ENCODE peak calls at places on chromosomes 7 and 10, in nine cellular contexts. One of them, this sample, is unnamed.

GRCh38 chr10:42790835-42791234 is 8.2 kb downstream of the BMS1 start:
- DNase-seq in right atrium auricular region: no peak
- DNase-seq in mammary epithelial cell: no peak
- DNase-seq in OCI-LY7: no peak
- DNase-seq in pancreas: no peak
- DNase-seq in psoas muscle: no peak
- DNase-seq in AG04450: peak
- DNase-seq in SK-N-SH: no peak
- DNase-seq in heart left ventricle: no peak
- DNase-seq in this sample: no peak

GRCh38 chr10:71916827-71917226 is 47.4 kb upstream of the CHST3 start:
- DNase-seq in mammary epithelial cell: no peak
- DNase-seq in pancreas: no peak
- DNase-seq in SK-N-SH: no peak
- DNase-seq in right atrium auricular region: no peak
- DNase-seq in psoas muscle: no peak
- DNase-seq in heart left ventricle: no peak
- DNase-seq in OCI-LY7: peak
- DNase-seq in AG04450: no peak
- DNase-seq in this sample: no peak

GRCh38 chr7:137882261-137882668 is 35.5 kb upstream of the DGKI start:
- DNase-seq in OCI-LY7: no peak
- DNase-seq in AG04450: peak
- DNase-seq in heart left ventricle: no peak
- DNase-seq in mammary epithelial cell: peak
- DNase-seq in pancreas: no peak
- DNase-seq in psoas muscle: peak
- DNase-seq in right atrium auricular region: no peak
- DNase-seq in SK-N-SH: peak
- DNase-seq in this sample: no peak

GRCh38 chr10:132397036-132397541 is at the start of gene PWWP2B:
- DNase-seq in right atrium auricular region: no peak
- DNase-seq in AG04450: no peak
- DNase-seq in heart left ventricle: peak
- DNase-seq in OCI-LY7: peak
- DNase-seq in pancreas: peak
- DNase-seq in mammary epithelial cell: no peak
- DNase-seq in psoas muscle: peak
- DNase-seq in SK-N-SH: peak
- DNase-seq in this sample: no peak

GRCh38 chr10:104256335-104257080 is 1.8 kb downstream of the GSTO1 start:
- DNase-seq in OCI-LY7: no peak
- DNase-seq in SK-N-SH: peak
- DNase-seq in psoas muscle: no peak
- DNase-seq in pancreas: no peak
- DNase-seq in AG04450: no peak
- DNase-seq in right atrium auricular region: no peak
- DNase-seq in heart left ventricle: no peak
- DNase-seq in mammary epithelial cell: peak
- DNase-seq in this sample: no peak

GRCh38 chr7:47627580-47628283 is 45.8 kb upstream of the TNS3 start:
- DNase-seq in SK-N-SH: no peak
- DNase-seq in heart left ventricle: no peak
- DNase-seq in AG04450: no peak
- DNase-seq in OCI-LY7: peak
- DNase-seq in psoas muscle: no peak
- DNase-seq in mammary epithelial cell: no peak
- DNase-seq in pancreas: no peak
- DNase-seq in right atrium auricular region: no peak
- DNase-seq in this sample: no peak

GRCh38 chr7:97120713-97121457 is 3.4 kb downstream of the SDHAF3 start:
- DNase-seq in heart left ventricle: no peak
- DNase-seq in right atrium auricular region: no peak
- DNase-seq in OCI-LY7: no peak
- DNase-seq in pancreas: no peak
- DNase-seq in psoas muscle: no peak
- DNase-seq in AG04450: no peak
- DNase-seq in mammary epithelial cell: no peak
- DNase-seq in SK-N-SH: no peak
- DNase-seq in this sample: no peak

GRCh38 chr10:59709472-59710125 is at the start of gene SLC16A9:
- DNase-seq in SK-N-SH: peak
- DNase-seq in psoas muscle: peak
- DNase-seq in right atrium auricular region: no peak
- DNase-seq in mammary epithelial cell: peak
- DNase-seq in OCI-LY7: no peak
- DNase-seq in heart left ventricle: peak
- DNase-seq in pancreas: peak
- DNase-seq in AG04450: no peak
- DNase-seq in this sample: peak

GRCh38 chr7:16989883-16990413 is 108.2 kb upstream of the AGR3 start:
- DNase-seq in mammary epithelial cell: peak
- DNase-seq in OCI-LY7: no peak
- DNase-seq in AG04450: peak
- DNase-seq in right atrium auricular region: peak
- DNase-seq in psoas muscle: peak
- DNase-seq in heart left ventricle: no peak
- DNase-seq in SK-N-SH: no peak
- DNase-seq in pancreas: no peak
- DNase-seq in this sample: peak

GRCh38 chr10:77504196-77504869 is 133.3 kb downstream of the KCNMA1 start:
- DNase-seq in pancreas: no peak
- DNase-seq in heart left ventricle: no peak
- DNase-seq in right atrium auricular region: no peak
- DNase-seq in AG04450: no peak
- DNase-seq in mammary epithelial cell: no peak
- DNase-seq in SK-N-SH: no peak
- DNase-seq in psoas muscle: no peak
- DNase-seq in OCI-LY7: no peak
- DNase-seq in this sample: no peak

GRCh38 chr7:80183900-80184685 is 49.5 kb downstream of the GNAI1 start:
- DNase-seq in psoas muscle: no peak
- DNase-seq in pancreas: no peak
- DNase-seq in right atrium auricular region: no peak
- DNase-seq in AG04450: no peak
- DNase-seq in SK-N-SH: no peak
- DNase-seq in heart left ventricle: no peak
- DNase-seq in OCI-LY7: no peak
- DNase-seq in mammary epithelial cell: no peak
- DNase-seq in this sample: no peak

GRCh38 chr10:94005050-94005449 is 11.3 kb downstream of the PLCE1 start:
- DNase-seq in heart left ventricle: no peak
- DNase-seq in AG04450: no peak
- DNase-seq in psoas muscle: no peak
- DNase-seq in OCI-LY7: no peak
- DNase-seq in mammary epithelial cell: peak
- DNase-seq in SK-N-SH: no peak
- DNase-seq in right atrium auricular region: no peak
- DNase-seq in pancreas: no peak
- DNase-seq in this sample: no peak

GRCh38 chr7:155339474-155339873 is 41.8 kb downstream of the INSIG1 start:
- DNase-seq in SK-N-SH: no peak
- DNase-seq in AG04450: no peak
- DNase-seq in right atrium auricular region: no peak
- DNase-seq in pancreas: peak
- DNase-seq in mammary epithelial cell: no peak
- DNase-seq in heart left ventricle: no peak
- DNase-seq in OCI-LY7: no peak
- DNase-seq in psoas muscle: no peak
- DNase-seq in this sample: no peak

GRCh38 chr10:90470971-90471370 is 386.9 kb downstream of the HTR7 start:
- DNase-seq in OCI-LY7: no peak
- DNase-seq in AG04450: no peak
- DNase-seq in psoas muscle: no peak
- DNase-seq in right atrium auricular region: no peak
- DNase-seq in heart left ventricle: no peak
- DNase-seq in mammary epithelial cell: no peak
- DNase-seq in pancreas: no peak
- DNase-seq in SK-N-SH: no peak
- DNase-seq in this sample: no peak

GRCh38 chr10:8245131-8246117 is 190.9 kb downstream of the GATA3 start:
- DNase-seq in OCI-LY7: no peak
- DNase-seq in AG04450: no peak
- DNase-seq in heart left ventricle: no peak
- DNase-seq in mammary epithelial cell: no peak
- DNase-seq in SK-N-SH: peak
- DNase-seq in pancreas: no peak
- DNase-seq in right atrium auricular region: no peak
- DNase-seq in psoas muscle: no peak
- DNase-seq in this sample: no peak
- H3K27ac ChIP-seq in OCI-LY7: no peak
- H3K27ac ChIP-seq in AG04450: no peak
- H3K27ac ChIP-seq in heart left ventricle: no peak
- H3K27ac ChIP-seq in mammary epithelial cell: no peak
- H3K27ac ChIP-seq in SK-N-SH: peak
- H3K27ac ChIP-seq in pancreas: no peak
- H3K27ac ChIP-seq in right atrium auricular region: no peak
- H3K27ac ChIP-seq in psoas muscle: no peak
- H3K27ac ChIP-seq in this sample: no peak

GRCh38 chr7:98136423-98136822 is 29.8 kb downstream of the LMTK2 start:
- DNase-seq in mammary epithelial cell: no peak
- DNase-seq in right atrium auricular region: no peak
- DNase-seq in OCI-LY7: no peak
- DNase-seq in psoas muscle: no peak
- DNase-seq in AG04450: no peak
- DNase-seq in heart left ventricle: no peak
- DNase-seq in pancreas: no peak
- DNase-seq in SK-N-SH: no peak
- DNase-seq in this sample: no peak

GRCh38 chr7:98138679-98139078 is 32.0 kb downstream of the LMTK2 start:
- DNase-seq in heart left ventricle: no peak
- DNase-seq in SK-N-SH: no peak
- DNase-seq in mammary epithelial cell: no peak
- DNase-seq in OCI-LY7: no peak
- DNase-seq in pancreas: no peak
- DNase-seq in psoas muscle: no peak
- DNase-seq in right atrium auricular region: no peak
- DNase-seq in AG04450: no peak
- DNase-seq in this sample: no peak

GRCh38 chr7:98135984-98136383 is 29.3 kb downstream of the LMTK2 start:
- DNase-seq in OCI-LY7: no peak
- DNase-seq in AG04450: no peak
- DNase-seq in pancreas: no peak
- DNase-seq in psoas muscle: no peak
- DNase-seq in mammary epithelial cell: no peak
- DNase-seq in SK-N-SH: no peak
- DNase-seq in right atrium auricular region: no peak
- DNase-seq in heart left ventricle: no peak
- DNase-seq in this sample: no peak

GRCh38 chr7:98137134-98137825 is 30.6 kb downstream of the LMTK2 start:
- DNase-seq in right atrium auricular region: no peak
- DNase-seq in mammary epithelial cell: no peak
- DNase-seq in heart left ventricle: no peak
- DNase-seq in OCI-LY7: no peak
- DNase-seq in SK-N-SH: no peak
- DNase-seq in pancreas: no peak
- DNase-seq in AG04450: no peak
- DNase-seq in psoas muscle: no peak
- DNase-seq in this sample: no peak

DNA sequence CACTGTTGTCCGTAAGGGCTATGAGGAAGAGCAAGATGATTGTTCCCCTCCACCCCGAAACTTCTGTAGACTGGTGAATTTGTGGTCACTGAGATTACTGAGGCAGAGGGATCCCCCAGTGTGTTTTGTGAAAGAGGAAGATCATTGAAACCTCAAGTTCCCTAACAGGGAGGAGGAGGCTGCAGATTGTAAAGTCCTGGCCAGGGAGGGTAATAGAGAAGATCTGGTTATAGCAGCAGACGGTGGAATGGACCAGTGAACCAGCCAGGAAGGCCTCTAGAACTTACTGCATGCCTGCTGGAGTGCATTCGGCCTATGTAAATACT is 31.1 kb downstream of the LMTK2 start:
- DNase-seq in SK-N-SH: no peak
- DNase-seq in psoas muscle: no peak
- DNase-seq in OCI-LY7: no peak
- DNase-seq in mammary epithelial cell: no peak
- DNase-seq in heart left ventricle: no peak
- DNase-seq in AG04450: no peak
- DNase-seq in pancreas: no peak
- DNase-seq in right atrium auricular region: no peak
- DNase-seq in this sample: no peak
- H3K4me3 ChIP-seq in SK-N-SH: no peak
- H3K4me3 ChIP-seq in psoas muscle: no peak
- H3K4me3 ChIP-seq in OCI-LY7: no peak
- H3K4me3 ChIP-seq in mammary epithelial cell: no peak
- H3K4me3 ChIP-seq in heart left ventricle: no peak
- H3K4me3 ChIP-seq in AG04450: no peak
- H3K4me3 ChIP-seq in pancreas: no peak
- H3K4me3 ChIP-seq in right atrium auricular region: no peak
- H3K4me3 ChIP-seq in this sample: no peak

DNA sequence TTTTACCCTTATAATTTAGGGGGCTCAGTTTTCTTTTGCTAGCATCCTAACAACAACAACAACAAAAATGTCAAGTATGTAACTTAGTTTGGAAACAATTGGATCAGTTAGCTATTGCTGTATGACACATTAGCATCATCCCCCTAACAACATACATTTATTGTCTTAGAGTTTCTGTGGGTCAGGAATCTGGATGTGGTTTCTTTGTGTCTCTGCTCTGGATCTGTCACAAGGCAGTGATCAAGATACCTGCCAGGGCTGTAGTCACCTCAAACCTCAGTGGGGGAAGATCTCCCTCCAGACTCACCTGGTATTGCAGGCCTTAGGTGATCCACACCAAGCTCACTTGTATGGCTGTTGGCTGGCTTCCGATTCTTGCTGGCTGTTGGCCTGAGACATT is 18.3 kb downstream of the CREB5 start:
- DNase-seq in SK-N-SH: no peak
- DNase-seq in AG04450: no peak
- DNase-seq in heart left ventricle: no peak
- DNase-seq in right atrium auricular region: no peak
- DNase-seq in OCI-LY7: no peak
- DNase-seq in pancreas: no peak
- DNase-seq in mammary epithelial cell: peak
- DNase-seq in psoas muscle: no peak
- DNase-seq in this sample: no peak
- TF ChIP-seq CTCF in SK-N-SH: no peak
- TF ChIP-seq CTCF in AG04450: no peak
- TF ChIP-seq CTCF in heart left ventricle: no peak
- TF ChIP-seq CTCF in right atrium auricular region: no peak
- TF ChIP-seq CTCF in OCI-LY7: no peak
- TF ChIP-seq CTCF in pancreas: no peak
- TF ChIP-seq CTCF in mammary epithelial cell: no peak
- TF ChIP-seq CTCF in psoas muscle: no peak
- TF ChIP-seq CTCF in this sample: no peak

DNA sequence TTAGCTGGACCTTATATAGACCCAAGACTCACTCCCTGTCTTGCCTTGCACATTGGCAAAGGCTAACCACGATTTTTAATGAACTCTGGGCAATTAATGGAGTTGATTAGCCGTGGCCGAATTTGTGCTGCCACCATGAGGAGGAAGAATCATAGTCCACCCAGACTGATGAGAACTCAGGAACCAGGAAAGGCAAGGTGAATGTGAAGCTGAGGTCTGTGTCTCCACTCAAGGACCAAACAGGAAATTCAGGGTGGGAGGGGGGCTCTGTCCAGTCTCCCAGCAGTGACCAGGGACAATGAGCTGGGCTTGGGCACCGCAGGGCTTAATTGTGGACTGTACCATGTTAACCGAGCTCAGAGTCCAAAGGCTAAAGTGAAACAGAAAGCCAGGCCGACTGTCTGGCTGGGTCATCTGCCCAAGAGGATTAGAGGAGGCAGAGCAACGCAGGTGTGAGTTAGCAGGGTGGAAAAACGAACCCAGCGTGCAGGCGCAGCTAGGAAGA is 127.0 kb upstream of the JCAD start:
- DNase-seq in mammary epithelial cell: no peak
- DNase-seq in SK-N-SH: no peak
- DNase-seq in AG04450: no peak
- DNase-seq in right atrium auricular region: no peak
- DNase-seq in pancreas: no peak
- DNase-seq in psoas muscle: no peak
- DNase-seq in heart left ventricle: no peak
- DNase-seq in OCI-LY7: no peak
- DNase-seq in this sample: no peak
- H3K27ac ChIP-seq in mammary epithelial cell: no peak
- H3K27ac ChIP-seq in SK-N-SH: peak
- H3K27ac ChIP-seq in AG04450: no peak
- H3K27ac ChIP-seq in right atrium auricular region: peak
- H3K27ac ChIP-seq in pancreas: peak
- H3K27ac ChIP-seq in psoas muscle: peak
- H3K27ac ChIP-seq in heart left ventricle: peak
- H3K27ac ChIP-seq in OCI-LY7: no peak
- H3K27ac ChIP-seq in this sample: peak